ENCODE peak calls at places on chromosome 3, in nine cellular contexts. P, C, L, J, K, M, D, I and A are unnamed samples.

GRCh38 chr3:73399106-73399505 is 225.6 kb downstream of the PDZRN3 start:
- DNase-seq in K (no peak), I (no peak), L (no peak), M (no peak), C (no peak), J (no peak), P (no peak), D (no peak), A (no peak)

GRCh38 chr3:133910422-133910821 is 14.7 kb upstream of the RAB6B start:
- DNase-seq in D (no peak), P (no peak), C (no peak), M (no peak), J (no peak), K (no peak), I (no peak), L (no peak), A (no peak)

GRCh38 chr3:62323241-62323640 is 50.1 kb downstream of the FEZF2 start:
- DNase-seq in K (no peak), J (no peak), P (no peak), D (no peak), C (no peak), M (no peak), L (no peak), I (no peak), A (no peak)

GRCh38 chr3:139101396-139101795 is 56.7 kb upstream of the PRR23C start:
- DNase-seq in P (no peak), C (no peak), I (no peak), D (no peak), L (no peak), M (no peak), J (no peak), K (no peak), A (no peak)

GRCh38 chr3:128506721-128507120 is 13.7 kb upstream of the GATA2 start:
- DNase-seq in D (no peak), M (no peak), P (no peak), L (no peak), C (no peak), J (no peak), K (no peak), I (no peak), A (no peak)

GRCh38 chr3:55000946-55001345 is 73.1 kb upstream of the LRTM1 start:
- DNase-seq in D (no peak), L (no peak), C (no peak), P (no peak), J (no peak), M (no peak), I (no peak), K (no peak), A (no peak)

GRCh38 chr3:40308725-40309438 is 625 bp upstream of the EIF1B start:
- DNase-seq in I (no peak), C (no peak), L (no peak), M (peak; percentile 14), D (no peak), P (no peak), J (no peak), K (no peak), A (no peak)

GRCh38 chr3:50356553-50356952 is 2.8 kb downstream of the TMEM115 start:
- DNase-seq in P (no peak), C (peak; percentile 86), J (no peak), L (no peak), D (no peak), I (no peak), M (no peak), K (no peak), A (no peak)

GRCh38 chr3:72185549-72186484 is 400.9 kb upstream of the PROK2 start:
- DNase-seq in P (no peak), C (no peak), K (no peak), J (no peak), I (peak; percentile 64), M (peak; percentile 73), L (no peak), D (no peak), A (peak; percentile 92)

GRCh38 chr3:101976473-101976872 is 127.2 kb downstream of the NFKBIZ start:
- DNase-seq in K (no peak), J (no peak), C (no peak), I (no peak), D (no peak), P (no peak), M (no peak), L (no peak), A (peak; percentile 67)

GRCh38 chr3:141764946-141765345 is 1.7 kb downstream of the GRK7 start:
- DNase-seq in M (no peak), K (no peak), P (no peak), D (no peak), L (no peak), J (no peak), I (no peak), C (no peak), A (no peak)

GRCh38 chr3:51591231-51591630 is 52.7 kb downstream of the RAD54L2 start:
- DNase-seq in L (no peak), P (no peak), J (no peak), D (no peak), K (no peak), C (no peak), M (no peak), I (no peak), A (no peak)

GRCh38 chr3:138833908-138834358 is 795 bp downstream of the PIK3CB start:
- DNase-seq in L (no peak), P (peak; percentile 48), I (peak; percentile 48), M (no peak), K (peak; percentile 13), C (no peak), D (no peak), J (no peak), A (no peak)

GRCh38 chr3:3800685-3801509 is 1.7 kb downstream of the LRRN1 start:
- DNase-seq in K (peak; percentile 67), P (peak; percentile 52), J (no peak), C (peak; percentile 21), D (no peak), I (no peak), M (no peak), L (peak; percentile 32), A (no peak)

GRCh38 chr3:43497905-43498365 is 123.9 kb downstream of the ANO10 start:
- DNase-seq in D (no peak), L (no peak), K (no peak), C (no peak), J (no peak), I (peak; percentile 51), M (no peak), P (no peak), A (no peak)

GRCh38 chr3:184262166-184262926 is 993 bp upstream of the CAMK2N2 start:
- DNase-seq in C (no peak), J (no peak), D (peak; percentile 53), M (no peak), I (peak; percentile 20), K (peak; percentile 49), P (peak; percentile 73), L (no peak), A (no peak)

GRCh38 chr3:14522768-14523167 is 17.4 kb downstream of the GRIP2 start:
- DNase-seq in I (no peak), K (no peak), M (no peak), J (no peak), D (no peak), C (no peak), P (no peak), L (no peak), A (no peak)

GRCh38 chr3:139299261-139300132 is 44.3 kb upstream of the MRPS22 start:
- DNase-seq in L (no peak), M (no peak), J (no peak), I (no peak), C (no peak), D (no peak), P (no peak), K (no peak), A (peak; percentile 90)

GRCh38 chr3:82572721-82573120 is 811.3 kb upstream of the GBE1 start:
- DNase-seq in P (no peak), M (no peak), I (no peak), C (no peak), L (no peak), D (no peak), K (no peak), J (no peak), A (no peak)

GRCh38 chr3:195154793-195155535 is 116.0 kb downstream of the XXYLT1 start:
- DNase-seq in K (no peak), I (peak; percentile 100), J (no peak), L (no peak), C (peak; percentile 84), P (peak; percentile 87), D (peak; percentile 58), M (peak; percentile 55), A (peak; percentile 88)

GRCh38 chr3:98557324-98558010 is 25.7 kb downstream of the GPR15 start:
- DNase-seq in J (no peak), M (no peak), L (no peak), K (no peak), C (no peak), I (no peak), P (no peak), D (no peak), A (no peak)

GRCh38 chr3:52277972-52278509 is 408 bp downstream of the WDR82 start:
- DNase-seq in I (peak; percentile 67), C (peak; percentile 69), P (no peak), J (peak; percentile 77), D (no peak), L (no peak), K (peak; percentile 81), M (peak; percentile 67), A (peak; percentile 44)

GRCh38 chr3:126607214-126607908 is 47.6 kb downstream of the TXNRD3 start:
- DNase-seq in P (no peak), D (no peak), J (no peak), M (no peak), C (no peak), L (no peak), K (no peak), I (peak; percentile 59), A (peak; percentile 58)

GRCh38 chr3:65348596-65348995 is 660.8 kb upstream of the ADAMTS9 start:
- DNase-seq in P (no peak), L (no peak), K (no peak), M (no peak), J (no peak), D (no peak), C (no peak), I (no peak), A (no peak)

GRCh38 chr3:154301556-154301955 is 22.7 kb downstream of the DHX36 start:
- DNase-seq in J (no peak), I (no peak), K (no peak), L (no peak), M (no peak), D (no peak), P (no peak), C (no peak), A (no peak)

GRCh38 chr3:115084686-115085085 is 62.4 kb downstream of the ZBTB20 start:
- DNase-seq in D (no peak), M (no peak), P (no peak), L (no peak), C (no peak), J (no peak), I (no peak), K (no peak), A (no peak)

GRCh38 chr3:116483135-116483534 is 37.8 kb upstream of the LSAMP start:
- DNase-seq in I (no peak), D (no peak), C (no peak), P (no peak), M (no peak), K (no peak), L (no peak), J (no peak), A (no peak)

GRCh38 chr3:177443469-177443868 is 246.2 kb upstream of the TBL1XR1 start:
- DNase-seq in K (no peak), I (peak; percentile 26), M (no peak), L (no peak), P (no peak), J (no peak), D (no peak), C (peak; percentile 35), A (peak; percentile 76)

GRCh38 chr3:132486086-132486485 is 68.8 kb downstream of the DNAJC13 start:
- DNase-seq in P (no peak), J (no peak), I (no peak), K (no peak), L (no peak), D (no peak), M (no peak), C (no peak), A (no peak)

GRCh38 chr3:69439683-69440270 is 53.9 kb upstream of the FRMD4B start:
- DNase-seq in C (no peak), K (no peak), P (no peak), L (no peak), D (no peak), I (peak; percentile 61), M (peak; percentile 16), J (no peak), A (no peak)

GRCh38 chr3:14143826-14144225 is 19.0 kb downstream of the TMEM43 start:
- DNase-seq in J (no peak), C (no peak), M (no peak), K (no peak), I (peak; percentile 90), D (no peak), P (peak; percentile 62), L (no peak), A (peak; percentile 96)